ENCODE peak calls at places on chromosomes 11 and 22, in seven cellular contexts. One of them, this sample, is unnamed.

GRCh38 chr11:73167555-73167954 is 25.4 kb upstream of the FCHSD2 start:
- DNase-seq in heart left ventricle: no peak
- DNase-seq in mammary epithelial cell: no peak
- DNase-seq in Peyer's patch: no peak
- DNase-seq in endothelial cell of umbilical vein: peak
- DNase-seq in CD8-positive, alpha-beta memory T cell: no peak
- DNase-seq in OCI-LY7: no peak
- DNase-seq in this sample: no peak

GRCh38 chr11:93123351-93123898 is 74.4 kb downstream of the SLC36A4 start:
- DNase-seq in mammary epithelial cell: no peak
- DNase-seq in CD8-positive, alpha-beta memory T cell: no peak
- DNase-seq in OCI-LY7: no peak
- DNase-seq in endothelial cell of umbilical vein: peak
- DNase-seq in Peyer's patch: peak
- DNase-seq in heart left ventricle: no peak
- DNase-seq in this sample: no peak

GRCh38 chr11:121767433-121767832 is 314.7 kb upstream of the SORL1-AS1 start:
- DNase-seq in OCI-LY7: no peak
- DNase-seq in endothelial cell of umbilical vein: no peak
- DNase-seq in Peyer's patch: no peak
- DNase-seq in CD8-positive, alpha-beta memory T cell: no peak
- DNase-seq in mammary epithelial cell: peak
- DNase-seq in heart left ventricle: no peak
- DNase-seq in this sample: no peak

GRCh38 chr11:3160252-3161031 is 4.7 kb downstream of the OSBPL5 start:
- DNase-seq in OCI-LY7: peak
- DNase-seq in heart left ventricle: peak
- DNase-seq in mammary epithelial cell: peak
- DNase-seq in Peyer's patch: peak
- DNase-seq in CD8-positive, alpha-beta memory T cell: no peak
- DNase-seq in endothelial cell of umbilical vein: peak
- DNase-seq in this sample: peak

GRCh38 chr11:68026391-68027105 is 3.9 kb upstream of the NDUFS8 start:
- DNase-seq in endothelial cell of umbilical vein: no peak
- DNase-seq in Peyer's patch: no peak
- DNase-seq in OCI-LY7: peak
- DNase-seq in heart left ventricle: no peak
- DNase-seq in CD8-positive, alpha-beta memory T cell: no peak
- DNase-seq in mammary epithelial cell: no peak
- DNase-seq in this sample: no peak

GRCh38 chr11:99522467-99523173 is 501.9 kb downstream of the CNTN5 start:
- DNase-seq in heart left ventricle: no peak
- DNase-seq in CD8-positive, alpha-beta memory T cell: no peak
- DNase-seq in OCI-LY7: no peak
- DNase-seq in mammary epithelial cell: no peak
- DNase-seq in endothelial cell of umbilical vein: no peak
- DNase-seq in Peyer's patch: no peak
- DNase-seq in this sample: no peak

GRCh38 chr22:44907765-44908737 is 101.8 kb downstream of the PHF21B start:
- DNase-seq in CD8-positive, alpha-beta memory T cell: no peak
- DNase-seq in mammary epithelial cell: no peak
- DNase-seq in Peyer's patch: no peak
- DNase-seq in heart left ventricle: no peak
- DNase-seq in endothelial cell of umbilical vein: no peak
- DNase-seq in OCI-LY7: no peak
- DNase-seq in this sample: no peak

GRCh38 chr22:37546436-37547248 is 13.6 kb upstream of the CDC42EP1 start:
- DNase-seq in Peyer's patch: peak
- DNase-seq in OCI-LY7: no peak
- DNase-seq in mammary epithelial cell: no peak
- DNase-seq in heart left ventricle: peak
- DNase-seq in CD8-positive, alpha-beta memory T cell: no peak
- DNase-seq in endothelial cell of umbilical vein: peak
- DNase-seq in this sample: peak

GRCh38 chr11:58958500-58958899 is 19.2 kb downstream of the GLYATL1 start:
- DNase-seq in OCI-LY7: peak
- DNase-seq in heart left ventricle: no peak
- DNase-seq in mammary epithelial cell: no peak
- DNase-seq in Peyer's patch: no peak
- DNase-seq in CD8-positive, alpha-beta memory T cell: peak
- DNase-seq in endothelial cell of umbilical vein: peak
- DNase-seq in this sample: no peak

GRCh38 chr22:45826520-45826919 is 150.4 kb downstream of the WNT7B start:
- DNase-seq in CD8-positive, alpha-beta memory T cell: no peak
- DNase-seq in OCI-LY7: no peak
- DNase-seq in endothelial cell of umbilical vein: no peak
- DNase-seq in Peyer's patch: no peak
- DNase-seq in mammary epithelial cell: no peak
- DNase-seq in heart left ventricle: no peak
- DNase-seq in this sample: no peak

GRCh38 chr22:32080904-32081303 is 37.8 kb downstream of the SLC5A1 start:
- DNase-seq in mammary epithelial cell: peak
- DNase-seq in endothelial cell of umbilical vein: peak
- DNase-seq in Peyer's patch: no peak
- DNase-seq in heart left ventricle: no peak
- DNase-seq in OCI-LY7: peak
- DNase-seq in CD8-positive, alpha-beta memory T cell: peak
- DNase-seq in this sample: no peak

GRCh38 chr11:122138759-122139594 is 23.0 kb upstream of the BLID start:
- DNase-seq in endothelial cell of umbilical vein: peak
- DNase-seq in CD8-positive, alpha-beta memory T cell: no peak
- DNase-seq in OCI-LY7: no peak
- DNase-seq in mammary epithelial cell: no peak
- DNase-seq in Peyer's patch: no peak
- DNase-seq in heart left ventricle: no peak
- DNase-seq in this sample: no peak

GRCh38 chr11:21465203-21465602 is 727.7 kb upstream of the ANO5 start:
- DNase-seq in heart left ventricle: no peak
- DNase-seq in Peyer's patch: no peak
- DNase-seq in mammary epithelial cell: no peak
- DNase-seq in endothelial cell of umbilical vein: no peak
- DNase-seq in CD8-positive, alpha-beta memory T cell: no peak
- DNase-seq in OCI-LY7: no peak
- DNase-seq in this sample: no peak

GRCh38 chr11:134032501-134033091 is 36.3 kb upstream of the JAM3 start:
- DNase-seq in endothelial cell of umbilical vein: no peak
- DNase-seq in Peyer's patch: no peak
- DNase-seq in CD8-positive, alpha-beta memory T cell: peak
- DNase-seq in OCI-LY7: no peak
- DNase-seq in mammary epithelial cell: no peak
- DNase-seq in heart left ventricle: peak
- DNase-seq in this sample: peak

GRCh38 chr11:86138958-86139357 is 70.1 kb upstream of the PICALM start:
- DNase-seq in endothelial cell of umbilical vein: no peak
- DNase-seq in Peyer's patch: no peak
- DNase-seq in heart left ventricle: no peak
- DNase-seq in mammary epithelial cell: peak
- DNase-seq in OCI-LY7: peak
- DNase-seq in CD8-positive, alpha-beta memory T cell: no peak
- DNase-seq in this sample: no peak

GRCh38 chr11:21430532-21430931 is 761.1 kb downstream of the NELL1 start:
- DNase-seq in CD8-positive, alpha-beta memory T cell: no peak
- DNase-seq in heart left ventricle: no peak
- DNase-seq in mammary epithelial cell: no peak
- DNase-seq in endothelial cell of umbilical vein: no peak
- DNase-seq in Peyer's patch: no peak
- DNase-seq in OCI-LY7: no peak
- DNase-seq in this sample: no peak

GRCh38 chr11:34840736-34841386 is 75.3 kb downstream of the APIP start:
- DNase-seq in endothelial cell of umbilical vein: peak
- DNase-seq in heart left ventricle: no peak
- DNase-seq in CD8-positive, alpha-beta memory T cell: peak
- DNase-seq in mammary epithelial cell: peak
- DNase-seq in Peyer's patch: no peak
- DNase-seq in OCI-LY7: peak
- DNase-seq in this sample: no peak

GRCh38 chr11:126333142-126333541 is 22.3 kb upstream of the ST3GAL4 start:
- DNase-seq in Peyer's patch: no peak
- DNase-seq in endothelial cell of umbilical vein: no peak
- DNase-seq in mammary epithelial cell: no peak
- DNase-seq in heart left ventricle: no peak
- DNase-seq in CD8-positive, alpha-beta memory T cell: no peak
- DNase-seq in OCI-LY7: no peak
- DNase-seq in this sample: no peak

GRCh38 chr22:45192701-45193187 is 29.0 kb downstream of the NUP50 start:
- DNase-seq in OCI-LY7: no peak
- DNase-seq in Peyer's patch: peak
- DNase-seq in mammary epithelial cell: no peak
- DNase-seq in heart left ventricle: no peak
- DNase-seq in endothelial cell of umbilical vein: no peak
- DNase-seq in CD8-positive, alpha-beta memory T cell: no peak
- DNase-seq in this sample: no peak

GRCh38 chr11:100543386-100543785 is 143.7 kb upstream of the ARHGAP42 start:
- DNase-seq in endothelial cell of umbilical vein: no peak
- DNase-seq in CD8-positive, alpha-beta memory T cell: no peak
- DNase-seq in OCI-LY7: no peak
- DNase-seq in heart left ventricle: no peak
- DNase-seq in mammary epithelial cell: no peak
- DNase-seq in Peyer's patch: no peak
- DNase-seq in this sample: no peak

GRCh38 chr22:43232445-43232844 is 45.5 kb upstream of the TTLL12 start:
- DNase-seq in Peyer's patch: no peak
- DNase-seq in CD8-positive, alpha-beta memory T cell: no peak
- DNase-seq in mammary epithelial cell: no peak
- DNase-seq in endothelial cell of umbilical vein: no peak
- DNase-seq in heart left ventricle: no peak
- DNase-seq in OCI-LY7: no peak
- DNase-seq in this sample: no peak

GRCh38 chr11:122690801-122691649 is 35.5 kb downstream of the UBASH3B start:
- DNase-seq in CD8-positive, alpha-beta memory T cell: peak
- DNase-seq in mammary epithelial cell: no peak
- DNase-seq in Peyer's patch: no peak
- DNase-seq in endothelial cell of umbilical vein: peak
- DNase-seq in OCI-LY7: peak
- DNase-seq in heart left ventricle: no peak
- DNase-seq in this sample: no peak

GRCh38 chr11:46345881-46346484 is 1.3 kb upstream of the DGKZ start:
- DNase-seq in mammary epithelial cell: peak
- DNase-seq in CD8-positive, alpha-beta memory T cell: peak
- DNase-seq in endothelial cell of umbilical vein: no peak
- DNase-seq in Peyer's patch: no peak
- DNase-seq in OCI-LY7: no peak
- DNase-seq in heart left ventricle: no peak
- DNase-seq in this sample: no peak
- H3K27ac ChIP-seq in mammary epithelial cell: no peak
- H3K27ac ChIP-seq in CD8-positive, alpha-beta memory T cell: peak
- H3K27ac ChIP-seq in endothelial cell of umbilical vein: peak
- H3K27ac ChIP-seq in Peyer's patch: no peak
- H3K27ac ChIP-seq in OCI-LY7: no peak
- H3K27ac ChIP-seq in heart left ventricle: peak
- H3K27ac ChIP-seq in this sample: peak

GRCh38 chr11:69644071-69644961 is 3.4 kb downstream of the CCND1 start:
- DNase-seq in OCI-LY7: no peak
- DNase-seq in Peyer's patch: peak
- DNase-seq in CD8-positive, alpha-beta memory T cell: no peak
- DNase-seq in mammary epithelial cell: peak
- DNase-seq in heart left ventricle: peak
- DNase-seq in endothelial cell of umbilical vein: peak
- DNase-seq in this sample: no peak
- H3K27ac ChIP-seq in OCI-LY7: no peak
- H3K27ac ChIP-seq in Peyer's patch: no peak
- H3K27ac ChIP-seq in CD8-positive, alpha-beta memory T cell: no peak
- H3K27ac ChIP-seq in mammary epithelial cell: no peak
- H3K27ac ChIP-seq in heart left ventricle: peak
- H3K27ac ChIP-seq in endothelial cell of umbilical vein: no peak
- H3K27ac ChIP-seq in this sample: no peak

DNA sequence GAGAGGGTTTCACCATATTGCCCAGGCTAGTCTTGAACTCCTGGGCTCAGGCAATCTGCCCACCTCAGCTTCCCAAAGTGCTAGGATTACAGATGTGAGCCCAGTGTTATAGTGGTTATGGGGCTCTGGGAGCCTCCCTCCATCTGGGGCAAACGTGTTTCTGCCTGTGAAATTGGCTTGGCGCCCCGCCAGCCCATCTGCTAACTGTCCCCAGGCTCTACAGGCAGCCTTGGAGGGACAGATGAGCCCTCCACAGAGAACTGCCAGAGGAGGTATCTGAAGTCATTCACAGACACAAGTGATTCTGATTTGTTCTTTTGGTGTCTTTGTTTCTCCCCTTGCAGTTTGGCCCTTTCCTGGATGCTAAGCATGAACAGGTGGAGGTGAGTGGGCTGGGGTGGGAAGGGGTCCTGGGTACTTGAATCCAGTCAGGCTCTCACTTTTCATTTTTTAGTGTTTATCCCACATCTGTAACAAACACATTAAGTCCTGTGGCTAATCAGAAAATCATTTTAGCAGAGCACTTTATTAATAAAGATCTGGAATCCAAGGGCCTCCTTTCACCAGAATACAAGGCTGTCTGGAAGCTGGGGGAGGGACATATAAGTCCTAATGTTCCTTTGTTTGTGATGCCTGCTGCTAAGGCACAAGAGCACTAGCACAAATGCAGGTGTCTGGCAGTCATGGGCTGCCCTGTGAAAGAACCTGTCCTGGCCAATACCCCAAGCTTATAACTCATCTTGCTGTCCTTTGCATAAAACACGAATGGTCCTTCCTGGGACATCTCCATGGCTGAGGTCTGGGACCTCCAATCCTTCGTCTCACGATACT is 25.7 kb upstream of the CDC42EP2 start:
- DNase-seq in mammary epithelial cell: peak
- DNase-seq in CD8-positive, alpha-beta memory T cell: no peak
- DNase-seq in Peyer's patch: no peak
- DNase-seq in heart left ventricle: peak
- DNase-seq in endothelial cell of umbilical vein: no peak
- DNase-seq in OCI-LY7: no peak
- DNase-seq in this sample: peak
- H3K27ac ChIP-seq in mammary epithelial cell: no peak
- H3K27ac ChIP-seq in CD8-positive, alpha-beta memory T cell: no peak
- H3K27ac ChIP-seq in Peyer's patch: no peak
- H3K27ac ChIP-seq in heart left ventricle: peak
- H3K27ac ChIP-seq in endothelial cell of umbilical vein: no peak
- H3K27ac ChIP-seq in OCI-LY7: no peak
- H3K27ac ChIP-seq in this sample: peak

GRCh38 chr11:16985297-16985696 is 28.9 kb downstream of the PLEKHA7 start:
- DNase-seq in CD8-positive, alpha-beta memory T cell: no peak
- DNase-seq in OCI-LY7: no peak
- DNase-seq in Peyer's patch: peak
- DNase-seq in heart left ventricle: no peak
- DNase-seq in endothelial cell of umbilical vein: no peak
- DNase-seq in mammary epithelial cell: no peak
- DNase-seq in this sample: no peak

GRCh38 chr11:16986434-16987204 is 27.6 kb downstream of the PLEKHA7 start:
- DNase-seq in OCI-LY7: peak
- DNase-seq in mammary epithelial cell: no peak
- DNase-seq in endothelial cell of umbilical vein: no peak
- DNase-seq in CD8-positive, alpha-beta memory T cell: peak
- DNase-seq in Peyer's patch: peak
- DNase-seq in heart left ventricle: no peak
- DNase-seq in this sample: no peak

GRCh38 chr11:16982809-16983208 is 31.4 kb downstream of the PLEKHA7 start:
- DNase-seq in endothelial cell of umbilical vein: no peak
- DNase-seq in Peyer's patch: no peak
- DNase-seq in CD8-positive, alpha-beta memory T cell: no peak
- DNase-seq in heart left ventricle: no peak
- DNase-seq in mammary epithelial cell: no peak
- DNase-seq in OCI-LY7: no peak
- DNase-seq in this sample: no peak

GRCh38 chr11:16982256-16982671 is 31.9 kb downstream of the PLEKHA7 start:
- DNase-seq in endothelial cell of umbilical vein: no peak
- DNase-seq in Peyer's patch: no peak
- DNase-seq in mammary epithelial cell: no peak
- DNase-seq in CD8-positive, alpha-beta memory T cell: no peak
- DNase-seq in OCI-LY7: no peak
- DNase-seq in heart left ventricle: no peak
- DNase-seq in this sample: no peak

GRCh38 chr11:16984229-16984628 is 30.0 kb downstream of the PLEKHA7 start:
- DNase-seq in CD8-positive, alpha-beta memory T cell: no peak
- DNase-seq in heart left ventricle: no peak
- DNase-seq in Peyer's patch: no peak
- DNase-seq in endothelial cell of umbilical vein: no peak
- DNase-seq in mammary epithelial cell: no peak
- DNase-seq in OCI-LY7: no peak
- DNase-seq in this sample: no peak
- H3K27ac ChIP-seq in CD8-positive, alpha-beta memory T cell: no peak
- H3K27ac ChIP-seq in heart left ventricle: no peak
- H3K27ac ChIP-seq in Peyer's patch: no peak
- H3K27ac ChIP-seq in endothelial cell of umbilical vein: no peak
- H3K27ac ChIP-seq in mammary epithelial cell: no peak
- H3K27ac ChIP-seq in OCI-LY7: no peak
- H3K27ac ChIP-seq in this sample: peak

This sample was measured in caudate nucleus.